ENCODE peak calls at places on chromosomes 5 and 9, in four cellular contexts. One of them, this sample, is unnamed.
A peak's percentile ranks its signal among the peaks of the same experiment; 100 is the strongest.

GRCh38 chr9:131590449-131590848 is 45.1 kb downstream of the PRRT1B start:
- DNase-seq in Panc1: no peak
- DNase-seq in spleen: peak; percentile 72
- DNase-seq in HCT116: no peak
- DNase-seq in this sample: no peak

GRCh38 chr5:1222621-1223277 is 2.4 kb upstream of the SLC6A18 start:
- DNase-seq in Panc1: no peak
- DNase-seq in spleen: no peak
- DNase-seq in HCT116: no peak
- DNase-seq in this sample: no peak

GRCh38 chr5:151740336-151740942 is 18.0 kb downstream of the ATOX1 start:
- DNase-seq in Panc1: peak; percentile 54
- DNase-seq in spleen: no peak
- DNase-seq in HCT116: no peak
- DNase-seq in this sample: peak; percentile 29

GRCh38 chr5:175123542-175123941 is 320.4 kb downstream of the DRD1 start:
- DNase-seq in Panc1: no peak
- DNase-seq in spleen: no peak
- DNase-seq in HCT116: peak; percentile 95
- DNase-seq in this sample: no peak

GRCh38 chr5:92641031-92641962 is 939.7 kb downstream of the NR2F1-AS1 start:
- DNase-seq in Panc1: peak; percentile 68
- DNase-seq in spleen: no peak
- DNase-seq in HCT116: peak; percentile 52
- DNase-seq in this sample: no peak

GRCh38 chr5:56833325-56833724 is 18.0 kb downstream of the MAP3K1 start:
- DNase-seq in Panc1: no peak
- DNase-seq in spleen: peak; percentile 55
- DNase-seq in HCT116: no peak
- DNase-seq in this sample: no peak

GRCh38 chr5:102750435-102750834 is 4.7 kb upstream of the PAM start:
- DNase-seq in Panc1: no peak
- DNase-seq in spleen: no peak
- DNase-seq in HCT116: no peak
- DNase-seq in this sample: no peak

GRCh38 chr9:81150016-81150625 is 539.2 kb downstream of the TLE1 start:
- DNase-seq in Panc1: no peak
- DNase-seq in spleen: no peak
- DNase-seq in HCT116: no peak
- DNase-seq in this sample: no peak

GRCh38 chr5:149125386-149125891 is 15.9 kb upstream of the ABLIM3 start:
- DNase-seq in Panc1: no peak
- DNase-seq in spleen: no peak
- DNase-seq in HCT116: no peak
- DNase-seq in this sample: peak; percentile 52

GRCh38 chr5:135498662-135498995 is 37.1 kb downstream of the NEUROG1 start:
- DNase-seq in Panc1: no peak
- DNase-seq in spleen: no peak
- DNase-seq in HCT116: no peak
- DNase-seq in this sample: no peak

GRCh38 chr5:79183011-79183410 is 52.9 kb upstream of the JMY start:
- DNase-seq in Panc1: no peak
- DNase-seq in spleen: no peak
- DNase-seq in HCT116: no peak
- DNase-seq in this sample: no peak

GRCh38 chr5:77321793-77322394 is 111.4 kb downstream of the PDE8B start:
- DNase-seq in Panc1: no peak
- DNase-seq in spleen: no peak
- DNase-seq in HCT116: no peak
- DNase-seq in this sample: no peak

GRCh38 chr5:94168151-94168550 is 426.8 kb upstream of the POU5F2 start:
- DNase-seq in Panc1: no peak
- DNase-seq in spleen: no peak
- DNase-seq in HCT116: no peak
- DNase-seq in this sample: no peak
- TF ChIP-seq CTCF in Panc1: no peak
- TF ChIP-seq CTCF in spleen: no peak
- TF ChIP-seq CTCF in HCT116: no peak
- TF ChIP-seq CTCF in this sample: no peak

DNA sequence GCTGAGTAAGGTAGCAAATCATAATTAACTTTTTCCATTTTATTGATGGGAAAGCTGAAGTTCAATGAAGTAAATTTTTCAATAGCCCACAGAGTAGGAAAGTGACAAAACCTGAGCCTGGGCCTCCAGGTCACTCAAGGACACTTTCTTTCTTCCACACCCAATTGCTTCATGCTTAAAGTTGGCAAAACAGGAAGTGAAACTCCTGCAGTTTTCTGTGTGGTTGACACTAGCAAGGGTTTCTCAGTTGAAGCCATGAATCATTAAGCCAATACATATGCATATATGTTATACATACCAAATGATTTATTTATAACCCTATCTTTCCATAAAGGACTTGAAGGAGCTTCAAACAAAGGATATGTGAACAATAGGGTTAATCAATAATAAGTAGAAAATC is 13.9 kb downstream of the TLR4 start:
- DNase-seq in Panc1: no peak
- DNase-seq in spleen: no peak
- DNase-seq in HCT116: no peak
- DNase-seq in this sample: no peak
- TF ChIP-seq POLR2AphosphoS5 in Panc1: no peak
- TF ChIP-seq POLR2AphosphoS5 in spleen: peak; percentile 68
- TF ChIP-seq POLR2AphosphoS5 in HCT116: no peak
- TF ChIP-seq POLR2AphosphoS5 in this sample: no peak

GRCh38 chr9:90900130-90900529 is 98.5 kb downstream of the SYK start:
- DNase-seq in Panc1: no peak
- DNase-seq in spleen: no peak
- DNase-seq in HCT116: no peak
- DNase-seq in this sample: no peak
- TF ChIP-seq CTCF in Panc1: no peak
- TF ChIP-seq CTCF in spleen: no peak
- TF ChIP-seq CTCF in HCT116: no peak
- TF ChIP-seq CTCF in this sample: no peak

DNA sequence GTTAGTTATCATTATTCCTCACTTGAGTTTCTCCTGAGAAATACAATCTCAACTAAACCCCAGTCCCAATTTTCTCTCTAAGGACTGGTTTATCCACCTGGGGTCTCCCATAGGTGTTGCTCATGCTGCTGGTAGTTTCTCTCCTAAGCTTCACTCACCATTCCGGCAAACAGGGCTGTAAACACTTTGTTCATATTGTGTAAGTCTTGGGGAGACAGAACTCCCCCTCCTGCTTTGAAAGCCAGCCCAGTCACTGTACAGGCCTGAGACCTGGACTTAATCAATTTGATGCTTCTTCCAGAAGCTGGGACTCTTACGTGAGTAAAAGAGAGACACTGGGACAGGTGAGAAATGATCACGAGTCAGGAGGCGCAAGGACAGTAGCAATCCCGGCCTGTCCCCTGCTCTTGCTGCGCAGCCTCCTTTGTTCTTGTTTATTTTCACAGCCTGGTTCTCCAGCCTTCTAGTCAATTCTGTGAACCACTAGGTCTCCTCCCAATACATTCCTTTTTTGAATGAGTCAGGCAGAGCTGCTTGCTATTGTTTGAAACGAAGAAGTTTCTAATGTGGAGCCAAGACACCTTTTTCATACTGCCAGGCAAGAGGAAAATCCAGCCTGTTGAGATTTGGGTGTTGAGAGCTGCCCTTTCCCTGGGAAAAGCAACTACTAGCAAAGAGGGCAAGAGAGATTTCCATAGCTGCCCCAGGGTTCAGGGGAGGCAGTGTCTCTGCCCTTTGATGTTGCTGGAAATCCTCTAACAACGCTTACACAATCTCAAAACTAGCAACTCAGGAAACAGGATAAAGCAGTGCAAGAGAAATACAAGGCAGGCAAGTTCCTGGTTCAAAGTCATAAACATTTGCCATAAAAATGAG is 9.2 kb upstream of the SHROOM1 start:
- DNase-seq in Panc1: no peak
- DNase-seq in spleen: no peak
- DNase-seq in HCT116: no peak
- DNase-seq in this sample: no peak
- TF ChIP-seq POLR2AphosphoS5 in Panc1: no peak
- TF ChIP-seq POLR2AphosphoS5 in spleen: no peak
- TF ChIP-seq POLR2AphosphoS5 in HCT116: no peak
- TF ChIP-seq POLR2AphosphoS5 in this sample: no peak

DNA sequence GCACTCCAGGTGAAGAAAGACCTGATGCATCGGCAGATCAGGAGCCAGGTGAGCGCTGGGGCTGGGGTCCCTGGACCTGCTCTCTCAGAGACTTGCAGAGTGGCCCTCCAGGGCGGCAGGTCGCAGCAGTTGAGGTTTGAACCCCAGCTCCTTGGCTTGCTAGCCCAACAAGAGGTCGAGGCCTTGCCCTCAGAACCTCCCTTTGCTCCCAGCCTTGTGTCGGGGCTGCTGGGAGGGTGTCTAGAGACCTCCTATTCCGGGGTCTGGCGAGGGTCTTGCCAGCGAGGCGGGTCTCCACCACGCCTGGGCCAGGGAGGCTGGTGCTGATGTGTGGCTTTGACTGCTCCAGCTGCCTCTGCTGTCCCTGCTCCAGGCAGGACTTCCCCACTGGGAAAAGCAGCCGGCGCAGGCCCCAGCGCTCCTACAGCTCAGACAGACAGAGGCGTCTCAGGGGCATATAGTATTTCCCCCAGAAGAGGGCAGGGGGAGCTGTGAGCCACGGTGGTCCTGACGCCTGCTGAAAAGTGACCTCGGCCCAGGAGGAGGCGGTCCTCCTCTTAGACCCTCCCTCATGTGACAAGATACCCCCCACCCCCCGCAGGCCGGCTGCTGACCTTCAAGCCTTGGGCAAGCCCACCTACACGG is 38.3 kb downstream of the LRSAM1 start:
- DNase-seq in Panc1: no peak
- DNase-seq in spleen: no peak
- DNase-seq in HCT116: no peak
- DNase-seq in this sample: no peak
- TF ChIP-seq CTCF in Panc1: no peak
- TF ChIP-seq CTCF in spleen: no peak
- TF ChIP-seq CTCF in HCT116: no peak
- TF ChIP-seq CTCF in this sample: no peak

GRCh38 chr9:98488578-98489312 is 220.0 kb downstream of the GABBR2 start:
- DNase-seq in Panc1: no peak
- DNase-seq in spleen: no peak
- DNase-seq in HCT116: no peak
- DNase-seq in this sample: no peak
- TF ChIP-seq POLR2AphosphoS5 in Panc1: no peak
- TF ChIP-seq POLR2AphosphoS5 in spleen: no peak
- TF ChIP-seq POLR2AphosphoS5 in HCT116: no peak
- TF ChIP-seq POLR2AphosphoS5 in this sample: no peak

GRCh38 chr5:15993934-15994333 is 185.7 kb downstream of the MARCHF11 start:
- DNase-seq in Panc1: no peak
- DNase-seq in spleen: no peak
- DNase-seq in HCT116: no peak
- DNase-seq in this sample: no peak
- TF ChIP-seq CTCF in Panc1: no peak
- TF ChIP-seq CTCF in spleen: no peak
- TF ChIP-seq CTCF in HCT116: no peak
- TF ChIP-seq CTCF in this sample: no peak

DNA sequence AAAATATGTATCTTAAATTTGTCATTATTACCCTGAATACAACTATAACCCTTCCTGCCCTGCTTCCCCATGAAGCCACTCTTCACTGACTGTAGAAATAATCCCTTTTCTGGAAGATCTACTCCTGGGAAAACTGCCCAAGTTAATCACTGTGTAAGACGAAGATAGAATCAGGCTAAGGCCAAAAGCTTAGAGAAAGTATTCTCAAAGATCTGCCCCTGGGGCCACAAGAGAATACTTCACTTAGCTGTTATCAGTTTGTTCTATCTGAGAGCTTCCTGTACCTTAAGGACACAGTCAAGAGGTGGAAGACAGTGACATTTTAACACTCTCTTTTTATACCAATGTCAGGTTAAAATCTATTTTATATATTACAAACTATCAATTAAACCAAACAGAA is 33.8 kb downstream of the RNF145 start:
- DNase-seq in Panc1: no peak
- DNase-seq in spleen: no peak
- DNase-seq in HCT116: no peak
- DNase-seq in this sample: no peak
- TF ChIP-seq POLR2AphosphoS5 in Panc1: no peak
- TF ChIP-seq POLR2AphosphoS5 in spleen: no peak
- TF ChIP-seq POLR2AphosphoS5 in HCT116: no peak
- TF ChIP-seq POLR2AphosphoS5 in this sample: no peak